ENCODE peak calls at places on chromosomes 1 and 21, in four cellular contexts. One of them, this sample, is unnamed.

GRCh38 chr1:191760016-191760415 is 398.2 kb upstream of the RGS18 start:
- DNase-seq in heart right ventricle: no peak
- DNase-seq in HFF-Myc: no peak
- DNase-seq in fibroblast of lung: no peak
- DNase-seq in this sample: no peak

GRCh38 chr1:84889437-84889836 is 3.6 kb downstream of the LPAR3 start:
- DNase-seq in heart right ventricle: no peak
- DNase-seq in HFF-Myc: no peak
- DNase-seq in fibroblast of lung: no peak
- DNase-seq in this sample: no peak

GRCh38 chr21:35563885-35564451 is 496.4 kb downstream of the SETD4 start:
- DNase-seq in heart right ventricle: peak
- DNase-seq in HFF-Myc: peak
- DNase-seq in fibroblast of lung: peak
- DNase-seq in this sample: peak

GRCh38 chr1:164725401-164725800 is 166.4 kb downstream of the PBX1 start:
- DNase-seq in heart right ventricle: no peak
- DNase-seq in HFF-Myc: peak
- DNase-seq in fibroblast of lung: no peak
- DNase-seq in this sample: peak

GRCh38 chr1:213303286-213303685 is 252.2 kb downstream of the RPS6KC1 start:
- DNase-seq in heart right ventricle: no peak
- DNase-seq in HFF-Myc: no peak
- DNase-seq in fibroblast of lung: peak
- DNase-seq in this sample: no peak

GRCh38 chr1:165383067-165383466 is 26.6 kb upstream of the LMX1A start:
- DNase-seq in heart right ventricle: peak
- DNase-seq in HFF-Myc: no peak
- DNase-seq in fibroblast of lung: peak
- DNase-seq in this sample: peak

GRCh38 chr1:235953801-235954200 is 87.1 kb upstream of the LYST start:
- DNase-seq in heart right ventricle: no peak
- DNase-seq in HFF-Myc: peak
- DNase-seq in fibroblast of lung: peak
- DNase-seq in this sample: peak

GRCh38 chr1:10160173-10160572 is 50.2 kb upstream of the KIF1B start:
- DNase-seq in heart right ventricle: no peak
- DNase-seq in HFF-Myc: no peak
- DNase-seq in fibroblast of lung: no peak
- DNase-seq in this sample: no peak

GRCh38 chr1:19448491-19449439 is 36.6 kb downstream of the CAPZB start:
- DNase-seq in heart right ventricle: peak
- DNase-seq in HFF-Myc: peak
- DNase-seq in fibroblast of lung: peak
- DNase-seq in this sample: peak

GRCh38 chr1:211680752-211681327 is 5.4 kb upstream of the NEK2 start:
- DNase-seq in heart right ventricle: peak
- DNase-seq in HFF-Myc: peak
- DNase-seq in fibroblast of lung: peak
- DNase-seq in this sample: peak

GRCh38 chr1:154575951-154576566 is 8.5 kb downstream of the CHRNB2 start:
- DNase-seq in heart right ventricle: no peak
- DNase-seq in HFF-Myc: no peak
- DNase-seq in fibroblast of lung: no peak
- DNase-seq in this sample: no peak

GRCh38 chr1:169149555-169150286 is 43.2 kb downstream of the ATP1B1 start:
- DNase-seq in heart right ventricle: no peak
- DNase-seq in HFF-Myc: no peak
- DNase-seq in fibroblast of lung: no peak
- DNase-seq in this sample: no peak

DNA sequence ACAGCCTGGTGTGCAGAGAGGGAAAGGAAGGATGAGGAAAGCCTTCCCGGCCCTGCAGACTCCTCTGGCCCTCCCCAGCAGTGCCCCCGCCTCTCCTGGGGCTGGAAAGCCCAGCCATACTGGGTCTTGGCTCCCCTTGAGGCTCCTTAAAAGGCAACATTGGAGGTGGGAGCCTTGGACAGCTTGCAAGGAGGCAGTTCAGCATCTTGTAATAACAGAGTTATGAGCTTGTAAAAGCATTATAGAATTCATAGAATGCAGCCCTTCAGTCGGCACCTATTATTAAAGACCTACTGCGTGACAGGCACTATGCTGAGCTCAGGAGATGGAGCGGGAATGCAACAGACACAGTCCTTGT is 4.2 kb downstream of the TINAGL1 start:
- DNase-seq in heart right ventricle: no peak
- DNase-seq in HFF-Myc: no peak
- DNase-seq in fibroblast of lung: no peak
- DNase-seq in this sample: no peak
- H3K4me3 ChIP-seq in heart right ventricle: no peak
- H3K4me3 ChIP-seq in HFF-Myc: no peak
- H3K4me3 ChIP-seq in fibroblast of lung: no peak
- H3K4me3 ChIP-seq in this sample: no peak

GRCh38 chr1:941588-942383 is 17.3 kb downstream of the NOC2L start:
- DNase-seq in heart right ventricle: peak
- DNase-seq in HFF-Myc: no peak
- DNase-seq in fibroblast of lung: peak
- DNase-seq in this sample: peak

GRCh38 chr1:942411-942821 is 16.6 kb downstream of the NOC2L start:
- DNase-seq in heart right ventricle: no peak
- DNase-seq in HFF-Myc: no peak
- DNase-seq in fibroblast of lung: peak
- DNase-seq in this sample: no peak

GRCh38 chr1:940121-941026 is 16.7 kb downstream of the SAMD11 start:
- DNase-seq in heart right ventricle: peak
- DNase-seq in HFF-Myc: no peak
- DNase-seq in fibroblast of lung: peak
- DNase-seq in this sample: no peak

GRCh38 chr1:939511-940107 is 15.9 kb downstream of the SAMD11 start:
- DNase-seq in heart right ventricle: no peak
- DNase-seq in HFF-Myc: no peak
- DNase-seq in fibroblast of lung: no peak
- DNase-seq in this sample: no peak

GRCh38 chr1:941027-941587 is 17.4 kb downstream of the SAMD11 start:
- DNase-seq in heart right ventricle: no peak
- DNase-seq in HFF-Myc: no peak
- DNase-seq in fibroblast of lung: no peak
- DNase-seq in this sample: no peak
- H3K4me3 ChIP-seq in heart right ventricle: peak
- H3K4me3 ChIP-seq in HFF-Myc: no peak
- H3K4me3 ChIP-seq in fibroblast of lung: no peak
- H3K4me3 ChIP-seq in this sample: peak

GRCh38 chr1:26960625-26960966 is 328 bp upstream of the KDF1 start:
- DNase-seq in heart right ventricle: no peak
- DNase-seq in HFF-Myc: no peak
- DNase-seq in fibroblast of lung: no peak
- DNase-seq in this sample: no peak
- H3K4me3 ChIP-seq in heart right ventricle: no peak
- H3K4me3 ChIP-seq in HFF-Myc: no peak
- H3K4me3 ChIP-seq in fibroblast of lung: no peak
- H3K4me3 ChIP-seq in this sample: no peak

DNA sequence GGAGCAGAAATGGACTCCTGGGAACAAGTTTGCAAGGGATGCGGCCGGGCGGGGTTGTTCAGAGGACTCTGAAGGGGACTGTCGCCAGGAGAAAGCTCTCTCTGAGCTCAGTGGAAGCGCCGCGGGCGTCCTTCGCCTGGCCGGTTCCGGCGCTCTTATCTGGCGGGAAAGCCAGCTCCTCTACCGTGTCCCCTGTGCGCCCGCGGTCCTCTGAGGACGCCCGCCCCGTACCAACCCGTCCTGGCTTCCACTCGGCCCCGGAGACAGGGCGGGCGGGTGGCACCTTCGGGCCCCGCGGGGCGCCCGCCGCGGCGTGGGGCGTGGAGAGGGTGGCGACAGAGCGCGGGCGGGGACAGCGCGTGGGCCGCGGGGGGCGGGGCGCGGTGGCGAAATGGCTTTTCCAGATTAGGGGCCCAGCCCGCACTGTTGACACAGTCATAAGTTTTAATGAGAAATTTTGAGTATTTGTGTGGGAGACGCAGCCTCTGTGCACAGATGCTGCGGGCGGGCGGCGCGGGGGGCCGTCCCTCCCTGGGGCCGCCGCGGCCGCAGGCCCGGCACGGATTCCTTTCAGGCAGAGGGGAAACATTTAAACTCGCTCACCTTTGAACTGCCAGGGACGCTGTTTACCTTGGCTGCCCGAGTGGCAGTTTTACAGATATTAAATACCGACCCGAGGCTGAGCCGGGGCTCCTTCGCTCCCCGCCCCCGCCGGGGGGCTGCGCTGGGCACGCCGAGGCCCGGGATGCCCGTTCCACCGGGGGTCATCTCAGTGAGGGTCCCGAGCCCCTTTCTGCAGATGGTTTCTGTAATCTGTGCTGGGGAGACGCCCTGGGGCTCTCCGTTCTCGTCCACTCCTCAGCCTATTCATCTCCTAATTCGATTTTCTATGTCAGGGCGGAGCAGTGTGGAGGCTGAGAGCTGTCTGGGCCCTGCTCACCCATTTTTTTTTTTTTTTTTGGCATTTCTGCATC is 70.4 kb downstream of the FOXD2 start:
- DNase-seq in heart right ventricle: peak
- DNase-seq in HFF-Myc: no peak
- DNase-seq in fibroblast of lung: no peak
- DNase-seq in this sample: no peak
- H3K4me3 ChIP-seq in heart right ventricle: peak
- H3K4me3 ChIP-seq in HFF-Myc: no peak
- H3K4me3 ChIP-seq in fibroblast of lung: no peak
- H3K4me3 ChIP-seq in this sample: peak

GRCh38 chr21:33975548-33976081 is 60.0 kb upstream of the ATP5PO start:
- DNase-seq in heart right ventricle: no peak
- DNase-seq in HFF-Myc: no peak
- DNase-seq in fibroblast of lung: peak
- DNase-seq in this sample: no peak

GRCh38 chr21:33977721-33978369 is 62.2 kb upstream of the ATP5PO start:
- DNase-seq in heart right ventricle: no peak
- DNase-seq in HFF-Myc: no peak
- DNase-seq in fibroblast of lung: no peak
- DNase-seq in this sample: no peak

GRCh38 chr21:33974513-33975468 is 59.2 kb upstream of the ATP5PO start:
- DNase-seq in heart right ventricle: no peak
- DNase-seq in HFF-Myc: no peak
- DNase-seq in fibroblast of lung: no peak
- DNase-seq in this sample: no peak

GRCh38 chr21:33976980-33977720 is 61.5 kb upstream of the ATP5PO start:
- DNase-seq in heart right ventricle: no peak
- DNase-seq in HFF-Myc: no peak
- DNase-seq in fibroblast of lung: no peak
- DNase-seq in this sample: no peak

DNA sequence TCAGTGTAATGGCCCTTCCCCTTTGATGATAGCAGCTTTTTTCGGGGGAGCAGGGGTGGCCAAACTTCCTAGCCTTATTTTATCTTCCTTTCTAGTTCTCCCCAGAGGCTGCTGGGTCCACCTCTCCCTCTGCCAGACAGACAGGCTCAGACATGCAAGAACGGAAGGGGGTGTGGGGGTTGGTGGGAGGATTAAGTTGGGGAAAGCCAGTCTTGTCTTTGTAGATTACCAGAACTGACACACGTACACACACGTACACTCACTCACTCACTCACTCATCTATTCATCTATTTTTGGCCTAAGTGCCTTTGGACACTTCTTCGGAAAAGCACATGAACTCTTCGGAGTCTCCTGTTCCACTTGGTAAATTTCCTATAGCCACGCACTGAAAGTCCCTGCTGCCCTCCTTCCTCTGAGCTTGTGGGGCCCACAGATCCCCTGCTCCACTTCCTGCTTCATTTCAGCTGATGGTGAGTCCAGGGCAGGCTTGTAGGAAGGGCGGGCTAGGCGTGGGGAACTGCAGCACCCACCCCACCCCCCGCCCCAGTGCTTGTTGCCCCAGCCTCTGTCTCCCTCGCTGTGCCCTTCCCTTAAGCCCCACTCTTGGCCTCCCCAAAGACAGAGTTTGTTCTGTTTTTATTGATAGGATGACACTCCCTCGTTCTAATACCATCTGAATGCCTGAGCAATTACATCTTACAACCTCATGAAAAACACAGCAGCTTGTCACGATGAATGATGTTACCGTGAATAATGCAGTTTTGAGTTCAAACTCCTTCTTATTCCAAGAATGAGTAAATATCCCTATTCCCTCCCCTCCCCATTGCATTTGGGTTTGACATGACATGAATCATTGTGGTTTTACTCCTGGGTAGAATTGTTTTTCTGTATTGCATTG is 60.7 kb upstream of the ATP5PO start:
- DNase-seq in heart right ventricle: peak
- DNase-seq in HFF-Myc: peak
- DNase-seq in fibroblast of lung: peak
- DNase-seq in this sample: peak
- H3K4me3 ChIP-seq in heart right ventricle: no peak
- H3K4me3 ChIP-seq in HFF-Myc: no peak
- H3K4me3 ChIP-seq in fibroblast of lung: no peak
- H3K4me3 ChIP-seq in this sample: peak

GRCh38 chr1:7703321-7704213 is 67.5 kb upstream of the VAMP3 start:
- DNase-seq in heart right ventricle: no peak
- DNase-seq in HFF-Myc: no peak
- DNase-seq in fibroblast of lung: no peak
- DNase-seq in this sample: no peak

GRCh38 chr1:7705048-7705907 is 65.8 kb upstream of the VAMP3 start:
- DNase-seq in heart right ventricle: peak
- DNase-seq in HFF-Myc: no peak
- DNase-seq in fibroblast of lung: no peak
- DNase-seq in this sample: no peak

GRCh38 chr1:7705908-7706216 is 65.2 kb upstream of the VAMP3 start:
- DNase-seq in heart right ventricle: no peak
- DNase-seq in HFF-Myc: no peak
- DNase-seq in fibroblast of lung: no peak
- DNase-seq in this sample: no peak

GRCh38 chr1:7702365-7702764 is 68.7 kb upstream of the VAMP3 start:
- DNase-seq in heart right ventricle: no peak
- DNase-seq in HFF-Myc: no peak
- DNase-seq in fibroblast of lung: no peak
- DNase-seq in this sample: no peak

DNA sequence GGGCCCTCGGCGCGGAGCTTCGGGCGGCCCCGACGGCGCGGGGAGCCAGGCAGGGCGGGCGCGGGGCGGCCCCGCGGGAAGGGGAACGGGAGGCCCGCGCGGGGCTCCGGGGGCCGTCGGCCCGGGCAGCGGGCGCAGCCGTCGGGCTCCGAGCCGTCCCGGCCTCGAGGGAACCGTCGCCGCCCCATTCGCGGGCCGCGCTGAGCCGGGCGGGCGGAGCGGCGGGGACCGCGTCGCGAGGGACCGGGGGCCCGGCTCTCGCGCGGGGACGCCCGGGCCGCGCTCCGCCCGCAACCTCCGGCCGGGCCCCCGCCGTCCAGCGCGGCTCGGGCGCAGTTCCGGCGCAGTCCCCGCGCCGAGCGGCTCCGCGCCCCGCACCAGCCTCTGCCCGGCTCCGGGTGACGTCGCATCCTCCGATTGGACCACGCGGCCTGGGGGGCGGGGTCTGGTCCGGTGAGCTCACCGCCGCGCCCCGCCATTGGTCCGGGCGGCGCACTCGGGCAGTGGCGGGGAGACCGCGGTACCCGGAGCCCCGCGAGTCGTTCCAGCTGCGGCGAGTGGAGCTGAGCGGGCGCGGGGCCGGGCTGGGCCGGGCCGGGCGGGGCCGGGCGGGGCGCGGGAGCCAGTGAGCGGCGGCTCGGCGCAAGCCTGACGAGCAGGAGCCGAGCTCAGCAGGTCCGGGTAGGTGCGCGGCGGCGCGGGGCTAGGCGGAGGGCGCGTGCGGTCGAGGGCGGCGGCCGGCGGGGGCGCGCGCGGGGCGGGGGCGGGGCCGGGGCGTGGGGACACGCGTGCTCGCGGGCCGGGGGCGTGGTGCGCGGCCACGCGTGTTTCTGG is 66.7 kb upstream of the VAMP3 start:
- DNase-seq in heart right ventricle: peak
- DNase-seq in HFF-Myc: peak
- DNase-seq in fibroblast of lung: peak
- DNase-seq in this sample: peak
- H3K4me3 ChIP-seq in heart right ventricle: no peak
- H3K4me3 ChIP-seq in HFF-Myc: no peak
- H3K4me3 ChIP-seq in fibroblast of lung: no peak
- H3K4me3 ChIP-seq in this sample: no peak

This sample was measured in AG09309.